ENCODE peak calls at places on chromosomes 11 and 22, in nine cellular contexts. C is activated CD4-positive, alpha-beta T cell treated with anti-CD3 and anti-CD28 coated beads, Interleukin-2, amount 50 U/mL, for 48 hours; H is NCI-H345; D is posterior vena cava; S is stimulated activated CD8-positive, alpha-beta memory T cell treated with anti-CD3 and anti-CD28 coated beads, Interleukin-12 subunit alpha, Interleukin-12 subunit beta, amount 100 ng/mL, for 1 hour; Z is naive thymus-derived CD8-positive, alpha-beta T cell; W is NCI-H460; L is mucosa of gallbladder; R is CD4-positive, alpha-beta T cell. J is an unnamed sample.
A peak's percentile ranks its signal among the peaks of the same experiment; 100 is the strongest.

GRCh38 chr11:32386770-32387377 is 48.5 kb downstream of the WT1 start:
- DNase-seq in W (no peak), H (no peak), D (no peak), L (no peak), Z (no peak), C (no peak), S (no peak), R (no peak), J (no peak)

GRCh38 chr22:48181168-48181955 is 1418.9 kb downstream of the TBC1D22A start:
- DNase-seq in S (no peak), W (no peak), L (no peak), R (no peak), C (no peak), H (no peak), Z (no peak), D (no peak), J (no peak)

GRCh38 chr11:12474871-12475270 is 97.5 kb downstream of the PARVA start:
- DNase-seq in L (no peak), C (no peak), R (no peak), H (no peak), Z (no peak), S (no peak), W (no peak), D (no peak), J (no peak)

GRCh38 chr11:27553186-27553585 is 46.6 kb upstream of the LIN7C start:
- DNase-seq in C (no peak), S (no peak), W (no peak), D (no peak), R (no peak), H (no peak), Z (no peak), L (no peak), J (no peak)

GRCh38 chr11:21727102-21727501 is 465.8 kb upstream of the ANO5 start:
- DNase-seq in Z (no peak), C (no peak), R (no peak), D (no peak), H (no peak), W (no peak), S (no peak), L (no peak), J (no peak)

GRCh38 chr22:47065756-47066615 is 303.5 kb downstream of the TBC1D22A start:
- DNase-seq in W (no peak), Z (no peak), C (no peak), D (peak; percentile 65), H (no peak), R (no peak), L (no peak), S (no peak), J (no peak)

GRCh38 chr22:39135092-39135896 is 17.2 kb downstream of the CBX7 start:
- DNase-seq in D (peak; percentile 80), C (peak; percentile 50), H (no peak), W (no peak), Z (no peak), L (no peak), R (peak; percentile 42), S (no peak), J (no peak)

GRCh38 chr11:40924915-40925314 is 534.5 kb downstream of the LRRC4C start:
- DNase-seq in L (no peak), H (peak; percentile 0), W (no peak), D (no peak), S (no peak), Z (no peak), R (no peak), C (no peak), J (no peak)